ENCODE peak calls at places on chromosome 10, in eight cellular contexts. X, T, H, F, R, C, V and U are unnamed samples.
A peak's percentile ranks its signal among the peaks of the same experiment; 100 is the strongest.

GRCh38 chr10:28631896-28632596 is 45.3 kb upstream of the BAMBI start:
- DNase-seq in T (no peak), R (no peak), X (no peak), C (no peak), H (no peak), F (peak; percentile 77), V (no peak), U (no peak)

GRCh38 chr10:119161680-119162079 is 3.8 kb downstream of the SFXN4 start:
- DNase-seq in V (peak; percentile 31), X (no peak), R (no peak), F (peak; percentile 76), H (no peak), T (no peak), C (no peak), U (peak; percentile 50)

GRCh38 chr10:114043532-114044250 is at the start of gene ADRB1:
- DNase-seq in T (peak; percentile 89), R (peak; percentile 43), C (peak; percentile 79), F (peak; percentile 73), V (peak; percentile 87), X (no peak), H (peak; percentile 97), U (peak; percentile 72)

GRCh38 chr10:30116254-30116573 is 56.8 kb upstream of the JCAD start:
- DNase-seq in F (no peak), R (no peak), V (no peak), T (no peak), X (no peak), H (no peak), C (no peak), U (no peak)

GRCh38 chr10:80196270-80196949 is 8.9 kb downstream of the ANXA11 start:
- DNase-seq in X (no peak), V (no peak), T (peak; percentile 84), C (peak; percentile 32), H (peak; percentile 81), R (no peak), F (peak; percentile 90), U (no peak)

GRCh38 chr10:132932461-132933307 is 9.7 kb downstream of the CFAP46 start:
- DNase-seq in R (no peak), V (no peak), F (no peak), X (no peak), H (no peak), C (no peak), T (no peak), U (no peak)

GRCh38 chr10:14645239-14645960 is 129.3 kb downstream of the FAM107B start:
- DNase-seq in C (no peak), X (no peak), R (no peak), V (no peak), H (no peak), F (no peak), T (no peak), U (no peak)

GRCh38 chr10:35574924-35575352 is 30.2 kb upstream of the GJD4 start:
- DNase-seq in T (no peak), X (peak; percentile 94), V (no peak), R (no peak), H (no peak), F (peak; percentile 96), C (no peak), U (no peak)

GRCh38 chr10:122325235-122325634 is 49.3 kb upstream of the PLEKHA1 start:
- DNase-seq in X (no peak), V (no peak), F (no peak), H (no peak), C (no peak), R (no peak), T (no peak), U (peak; percentile 7)